ENCODE peak calls at places on chromosome 6, in six cellular contexts. W is IMR-90, I is H9, S is mesenchymal stem cell, M is neuronal stem cell, D is H1. A is an unnamed sample.

GRCh38 chr6:110875548-110876169 is 1.1 kb downstream of the AMD1 start:
- DNase-seq in S (no peak), M (no peak), W (no peak), D (peak), I (no peak), A (peak)

GRCh38 chr6:166465671-166466087 is 82.9 kb upstream of the MPC1 start:
- DNase-seq in D (no peak), W (peak), I (no peak), M (no peak), S (peak), A (no peak)

GRCh38 chr6:138234363-138234762 is 16.1 kb upstream of the PBOV1 start:
- DNase-seq in I (no peak), W (no peak), M (no peak), S (no peak), D (no peak), A (no peak)

GRCh38 chr6:2988076-2988425 is 11.6 kb upstream of the NQO2 start:
- DNase-seq in D (no peak), W (no peak), S (no peak), I (no peak), M (no peak), A (no peak)

GRCh38 chr6:52647199-52647598 is 23.7 kb upstream of the TMEM14A start:
- DNase-seq in D (no peak), W (peak), S (peak), M (no peak), I (no peak), A (no peak)

GRCh38 chr6:137112067-137112355 is 61.4 kb downstream of the IL22RA2 start:
- DNase-seq in S (peak), I (no peak), D (no peak), M (no peak), W (peak), A (no peak)

GRCh38 chr6:169406794-169407193 is 153.1 kb upstream of the THBS2 start:
- DNase-seq in S (no peak), D (no peak), M (no peak), W (no peak), I (no peak), A (no peak)

GRCh38 chr6:89475634-89476033 is 42.7 kb downstream of the ANKRD6 start:
- DNase-seq in I (no peak), M (no peak), D (no peak), W (no peak), S (peak), A (no peak)

GRCh38 chr6:27141472-27142015 is 106.0 kb upstream of the PRSS16 start:
- DNase-seq in D (no peak), I (no peak), W (no peak), M (no peak), S (no peak), A (no peak)

GRCh38 chr6:114339706-114340105 is 3.1 kb downstream of the HS3ST5 start:
- DNase-seq in I (no peak), W (peak), S (peak), D (no peak), M (no peak), A (no peak)

GRCh38 chr6:56719310-56719709 is 76.6 kb upstream of the DST start:
- DNase-seq in M (no peak), I (no peak), D (no peak), W (no peak), S (no peak), A (no peak)

GRCh38 chr6:80638222-80639055 is 532.0 kb downstream of the BCKDHB start:
- DNase-seq in D (no peak), W (peak), I (peak), S (peak), M (no peak), A (peak)

GRCh38 chr6:27752038-27752885 is 159.9 kb downstream of the OR2B2 start:
- DNase-seq in D (peak), W (peak), M (peak), I (peak), S (peak), A (peak)

GRCh38 chr6:67633058-67633457 is 1002.0 kb upstream of the ADGRB3 start:
- DNase-seq in S (no peak), M (no peak), I (no peak), W (no peak), D (no peak), A (no peak)

GRCh38 chr6:156825475-156825874 is 48.3 kb downstream of the ARID1B start:
- DNase-seq in W (no peak), I (no peak), M (no peak), D (no peak), S (no peak), A (no peak)

GRCh38 chr6:157789861-157790260 is 33.2 kb upstream of the SNX9 start:
- DNase-seq in S (no peak), W (no peak), D (peak), I (peak), M (no peak), A (peak)

GRCh38 chr6:121434037-121434770 is 1.2 kb upstream of the GJA1 start:
- DNase-seq in D (no peak), W (peak), S (peak), M (no peak), I (peak), A (peak)

GRCh38 chr6:160348552-160349441 is 619 bp downstream of the SLC22A3 start:
- DNase-seq in D (peak), W (no peak), M (peak), I (peak), S (peak), A (peak)

GRCh38 chr6:36809933-36810844 is 29.1 kb downstream of the CPNE5 start:
- DNase-seq in S (no peak), D (no peak), M (no peak), I (peak), W (no peak), A (peak)

GRCh38 chr6:2834262-2834661 is 7.4 kb downstream of the SERPINB1 start:
- DNase-seq in W (no peak), M (no peak), D (no peak), I (no peak), S (no peak), A (no peak)

GRCh38 chr6:101776919-101777350 is 383.4 kb downstream of the GRIK2 start:
- DNase-seq in W (no peak), S (no peak), I (no peak), M (peak), D (no peak), A (no peak)
- H3K23ac ChIP-seq in W (no peak), S (no peak), I (no peak), M (no peak), D (no peak), A (no peak)

GRCh38 chr6:106642476-106642875 is 13.1 kb downstream of the QRSL1 start:
- DNase-seq in M (no peak), I (no peak), S (no peak), D (no peak), W (no peak), A (no peak)

GRCh38 chr6:106637718-106638341 is 8.5 kb downstream of the QRSL1 start:
- DNase-seq in S (no peak), I (no peak), D (no peak), M (no peak), W (no peak), A (no peak)

GRCh38 chr6:106639812-106640211 is 10.4 kb downstream of the QRSL1 start:
- DNase-seq in I (no peak), S (no peak), D (no peak), M (no peak), W (no peak), A (no peak)

GRCh38 chr6:106634565-106634964 is 5.2 kb downstream of the QRSL1 start:
- DNase-seq in I (no peak), S (no peak), D (no peak), W (no peak), M (no peak), A (no peak)

GRCh38 chr6:106637051-106637717 is 7.8 kb downstream of the QRSL1 start:
- DNase-seq in I (no peak), S (no peak), M (no peak), W (no peak), D (no peak), A (peak)
- H3K23ac ChIP-seq in I (no peak), S (peak), M (no peak), W (no peak), D (no peak), A (no peak)

GRCh38 chr6:149642829-149643580 is 5.5 kb downstream of the KATNA1 start:
- DNase-seq in W (peak), I (no peak), M (no peak), D (no peak), S (no peak), A (no peak)
- H3K23ac ChIP-seq in W (peak), I (no peak), M (no peak), D (no peak), S (no peak), A (no peak)

GRCh38 chr6:7543761-7544424 is 2.4 kb downstream of the DSP start:
- DNase-seq in I (no peak), D (no peak), S (peak), W (no peak), M (no peak), A (peak)
- H3K23ac ChIP-seq in I (no peak), D (no peak), S (peak), W (peak), M (no peak), A (no peak)

A was measured in mesendoderm.